ENCODE peak calls at places on chromosomes 3 and 15, in five cellular contexts. Y is PC-3, M is ovary, G is heart right ventricle, W is colonic mucosa. Q is an unnamed sample.

GRCh38 chr15:84982301-84982920 is 755 bp downstream of the PDE8A start:
- DNase-seq in W (peak; percentile 77), M (peak; percentile 22), G (peak; percentile 43), Y (peak; percentile 33), Q (peak; percentile 50)

GRCh38 chr3:128280466-128281455 is 127.5 kb downstream of the EEFSEC start:
- DNase-seq in G (no peak), Y (no peak), M (no peak), W (no peak), Q (peak; percentile 6)

GRCh38 chr3:48428088-48428862 is 1.6 kb downstream of the PLXNB1 start:
- DNase-seq in G (no peak), M (no peak), Y (peak; percentile 43), W (peak; percentile 84), Q (no peak)

GRCh38 chr3:31275038-31275562 is 257.6 kb upstream of the STT3B start:
- DNase-seq in M (peak; percentile 40), W (no peak), Y (peak; percentile 79), G (no peak), Q (peak; percentile 51)

GRCh38 chr3:63947594-63947993 is 35.4 kb upstream of the SCAANT1 start:
- DNase-seq in W (no peak), M (no peak), G (no peak), Y (no peak), Q (no peak)

GRCh38 chr3:96300743-96301142 is 513.7 kb upstream of the EPHA6 start:
- DNase-seq in Y (no peak), W (no peak), M (no peak), G (no peak), Q (no peak)

GRCh38 chr3:196288141-196288460 is 575 bp upstream of the PCYT1A start:
- DNase-seq in M (no peak), W (peak; percentile 26), G (no peak), Y (no peak), Q (no peak)

GRCh38 chr3:12325594-12326295 is 36.9 kb downstream of the PPARG start:
- DNase-seq in W (no peak), M (no peak), G (no peak), Y (no peak), Q (no peak)

GRCh38 chr3:18544135-18544534 is 119.0 kb upstream of the SATB1 start:
- DNase-seq in Y (no peak), G (no peak), W (no peak), M (no peak), Q (no peak)

GRCh38 chr3:28906561-28907310 is 374.1 kb upstream of the RBMS3 start:
- DNase-seq in W (no peak), Y (no peak), M (no peak), G (no peak), Q (no peak)

GRCh38 chr3:28900301-28900700 is 380.6 kb upstream of the RBMS3 start:
- DNase-seq in M (no peak), W (no peak), Y (no peak), G (no peak), Q (no peak)

GRCh38 chr3:28901029-28901428 is 379.8 kb upstream of the RBMS3 start:
- DNase-seq in G (no peak), W (no peak), Y (no peak), M (no peak), Q (peak; percentile 68)

GRCh38 chr3:28905798-28906197 is 375.1 kb upstream of the RBMS3 start:
- DNase-seq in M (no peak), W (no peak), G (no peak), Y (no peak), Q (no peak)

GRCh38 chr3:28903171-28903601 is 377.7 kb upstream of the RBMS3 start:
- DNase-seq in M (no peak), G (peak; percentile 12), Y (no peak), W (no peak), Q (no peak)
- H3K4me1 ChIP-seq in M (no peaks in the 10 kb centered on the region), G (no peaks in the 10 kb centered on the region), Y (no peaks in the 10 kb centered on the region), W (no peaks in the 10 kb centered on the region), Q (no peaks in the 10 kb centered on the region)

GRCh38 chr15:39269352-39269751 is 311.5 kb upstream of the THBS1 start:
- DNase-seq in G (no peak), Y (no peak), M (no peak), W (no peak), Q (no peak)
- TF ChIP-seq CTCF in G (no peak), Y (no peak), M (no peak), W (no peak), Q (no peak)

GRCh38 chr3:195221876-195222617 is 48.9 kb downstream of the XXYLT1 start:
- DNase-seq in Y (no peak), M (no peak), W (no peak), G (no peak), Q (no peak)
- H3K27ac ChIP-seq in Y (no peak overlapping the region), M (no peak overlapping the region), W (no peak overlapping the region), G (no peak overlapping the region), Q (no peak overlapping the region)

GRCh38 chr3:46695962-46696922 is 2.8 kb upstream of the ALS2CL start:
- DNase-seq in M (peak; percentile 77), G (peak; percentile 77), W (no peak), Y (no peak), Q (no peak)
- H3K4me1 ChIP-seq in M (peaks cover 29% of the 10 kb centered on the region), G (peaks cover 86% of the 10 kb centered on the region), W (peaks cover 3% of the 10 kb centered on the region), Y (peaks cover 24% of the 10 kb centered on the region), Q (peaks cover 46% of the 10 kb centered on the region)

GRCh38 chr3:114299925-114300624 is 6.2 kb downstream of the TIGIT start:
- DNase-seq in W (no peak), G (no peak), Y (no peak), M (no peak), Q (no peak)

GRCh38 chr3:114293846-114294245 is at the start of gene TIGIT:
- DNase-seq in G (no peak), M (no peak), Y (no peak), W (no peak), Q (no peak)

GRCh38 chr3:114294940-114295480 is 1.2 kb downstream of the TIGIT start:
- DNase-seq in M (no peak), G (no peak), W (no peak), Y (no peak), Q (no peak)

DNA sequence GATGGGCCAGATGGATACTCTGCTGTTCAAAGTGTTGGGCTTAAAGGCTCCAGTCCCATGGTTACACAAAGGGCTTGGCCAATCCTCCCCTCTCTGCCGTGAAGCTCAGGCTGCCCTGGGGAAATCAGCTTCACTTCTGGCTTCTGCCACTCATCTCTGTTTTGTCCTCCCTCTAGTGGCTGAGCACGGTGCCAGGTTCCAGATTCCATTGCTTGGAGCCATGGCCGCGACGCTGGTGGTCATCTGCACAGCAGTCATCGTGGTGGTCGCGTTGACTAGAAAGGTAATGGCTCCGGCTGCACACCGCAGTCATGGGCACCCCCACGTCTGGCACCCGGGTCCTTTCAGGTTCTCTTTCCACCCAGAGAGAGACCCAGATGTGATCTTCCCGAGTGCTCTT is 5.6 kb downstream of the TIGIT start:
- DNase-seq in M (no peak), Y (peak; percentile 42), W (no peak), G (no peak), Q (no peak)
- TF ChIP-seq CTCF in M (no peak), Y (peak; percentile 63), W (no peak), G (no peak), Q (no peak)

GRCh38 chr15:67103021-67103420 is 37.6 kb downstream of the SMAD3 start:
- DNase-seq in Y (no peak), W (no peak), M (no peak), G (no peak), Q (no peak)
- H3K27ac ChIP-seq in Y (peak overlapping the region; percentile 99), W (no peak overlapping the region), M (no peak overlapping the region), G (no peak overlapping the region), Q (no peak overlapping the region)

DNA sequence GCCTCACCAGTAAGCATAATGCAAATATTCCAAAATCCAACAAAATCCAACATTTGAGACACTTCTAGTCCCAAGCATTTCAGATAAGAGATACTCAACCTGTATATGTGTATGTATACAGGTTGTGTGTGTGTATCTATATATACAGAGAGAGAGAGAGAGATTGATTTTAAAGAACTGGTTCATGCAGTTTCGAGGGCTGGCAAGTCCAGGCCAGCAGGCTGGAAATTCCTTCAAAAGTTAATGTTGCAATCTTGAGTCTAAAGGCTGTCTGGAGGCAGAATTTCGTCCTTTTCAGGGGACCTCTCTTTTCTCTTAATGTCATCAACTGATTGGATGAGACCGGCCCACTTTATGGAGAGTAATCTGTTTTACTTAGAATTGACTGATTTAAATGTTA is 199.6 kb upstream of the IL12A start:
- DNase-seq in W (no peak), G (no peak), Y (no peak), M (no peak), Q (no peak)
- H3K4me1 ChIP-seq in W (peaks cover 17% of the 10 kb centered on the region), G (peaks cover 26% of the 10 kb centered on the region), Y (peaks cover 67% of the 10 kb centered on the region), M (no peaks in the 10 kb centered on the region), Q (peaks cover 20% of the 10 kb centered on the region)

GRCh38 chr15:78438595-78439285 is 724 bp downstream of the IREB2 start:
- DNase-seq in M (no peak), Y (no peak), G (no peak), W (no peak), Q (no peak)
- TF ChIP-seq CTCF in M (peak; percentile 9), Y (peak; percentile 47), G (peak; percentile 30), W (no peak), Q (no peak)

GRCh38 chr15:82656641-82657266 is 9.6 kb upstream of the CPEB1 start:
- DNase-seq in M (no peak), G (no peak), W (no peak), Y (no peak), Q (no peak)

GRCh38 chr15:82650046-82650670 is 3.0 kb upstream of the CPEB1 start:
- DNase-seq in M (no peak), G (no peak), W (no peak), Y (no peak), Q (no peak)

GRCh38 chr15:82655606-82656005 is 8.4 kb upstream of the CPEB1 start:
- DNase-seq in G (no peak), Y (no peak), W (no peak), M (no peak), Q (no peak)

GRCh38 chr15:82651708-82652107 is 4.5 kb upstream of the CPEB1 start:
- DNase-seq in M (no peak), Y (no peak), W (no peak), G (no peak), Q (no peak)

GRCh38 chr15:82653483-82653882 is 6.3 kb upstream of the CPEB1 start:
- DNase-seq in W (no peak), Y (no peak), G (no peak), M (no peak), Q (no peak)
- H3K27ac ChIP-seq in W (no peak overlapping the region), Y (no peak overlapping the region), G (no peak overlapping the region), M (no peak overlapping the region), Q (no peak overlapping the region)

GRCh38 chr15:60580068-60580467 is 101.1 kb upstream of the ICE2 start:
- DNase-seq in Y (no peak), M (no peak), W (no peak), G (no peak), Q (no peak)
- H3K4me1 ChIP-seq in Y (peaks cover 3% of the 10 kb centered on the region), M (peaks cover 11% of the 10 kb centered on the region), W (no peaks in the 10 kb centered on the region), G (peaks cover 24% of the 10 kb centered on the region), Q (peaks cover 8% of the 10 kb centered on the region)

Q was measured in lung.